ENCODE peak calls at places on chromosomes 16 and 17, in nine cellular contexts. K, G, F, S, P, E, T, X and Z are unnamed samples.

GRCh38 chr17:37774508-37774907 is 29.6 kb upstream of the HNF1B start:
- DNase-seq in P (no peak), G (no peak), E (peak; percentile 52), X (no peak), S (no peak), K (no peak), T (no peak), F (no peak), Z (no peak)

GRCh38 chr17:3732171-3732570 is 8.5 kb downstream of the HASPIN start:
- DNase-seq in K (no peak), G (no peak), F (no peak), X (no peak), T (no peak), E (no peak), S (no peak), P (peak; percentile 27), Z (no peak)

GRCh38 chr17:42873321-42873720 is 22.3 kb downstream of the AOC3 start:
- DNase-seq in K (no peak), G (no peak), F (no peak), T (no peak), E (no peak), S (no peak), X (no peak), P (no peak), Z (no peak)

GRCh38 chr17:34301986-34302385 is 16.4 kb downstream of the CCL11 start:
- DNase-seq in F (no peak), P (peak; percentile 74), X (no peak), T (no peak), G (no peak), K (no peak), S (no peak), E (no peak), Z (no peak)

GRCh38 chr16:89425523-89425922 is 64.8 kb downstream of the ANKRD11 start:
- DNase-seq in X (no peak), E (no peak), P (no peak), T (no peak), K (no peak), S (no peak), G (no peak), F (no peak), Z (no peak)

GRCh38 chr16:4525069-4525468 is 13.5 kb downstream of the CDIP1 start:
- DNase-seq in X (no peak), T (no peak), K (peak; percentile 35), F (no peak), E (no peak), S (no peak), G (no peak), P (no peak), Z (no peak)

GRCh38 chr17:9714801-9715200 is 69.5 kb downstream of the USP43 start:
- DNase-seq in S (no peak), P (no peak), K (no peak), F (no peak), G (no peak), E (no peak), X (no peak), T (no peak), Z (no peak)

GRCh38 chr17:41419712-41420111 is 4.7 kb downstream of the KRT37 start:
- DNase-seq in S (no peak), K (no peak), F (no peak), T (no peak), X (no peak), P (no peak), E (no peak), G (no peak), Z (no peak)

GRCh38 chr17:83189013-83189672 is 109.7 kb downstream of the METRNL start:
- DNase-seq in K (no peak), G (no peak), P (no peak), S (no peak), E (no peak), T (peak; percentile 41), X (no peak), F (no peak), Z (no peak)

GRCh38 chr17:82957961-82958491 is 118.2 kb upstream of the ZNF750 start:
- DNase-seq in E (no peak), G (no peak), X (no peak), P (no peak), S (no peak), T (peak; percentile 53), K (no peak), F (no peak), Z (no peak)

GRCh38 chr17:68288375-68288774 is 2.6 kb downstream of the SLC16A6 start:
- DNase-seq in S (no peak), E (peak; percentile 49), T (no peak), X (no peak), K (no peak), G (no peak), P (no peak), F (no peak), Z (no peak)

GRCh38 chr17:21379080-21379711 is 3.0 kb downstream of the KCNJ12 start:
- DNase-seq in K (no peak), T (no peak), S (no peak), E (no peak), X (no peak), G (no peak), F (no peak), P (no peak), Z (no peak)